ENCODE peak calls at places on chromosomes 11 and 22, in ten cellular contexts. B is K562, K is body of pancreas, S is IMR-90, H is uterus, L is right lobe of liver, Q is ovary, D is stomach, W is testis, R is tibial nerve. Z is an unnamed sample.

GRCh38 chr22:27673839-27674238 is 127.7 kb downstream of the MN1 start:
- DNase-seq in B (no peak), L (no peak), D (no peak), W (no peak), K (peak), R (no peak), H (no peak), S (no peak), Q (no peak), Z (no peak)

GRCh38 chr11:108092134-108092533 is 29.2 kb upstream of the ACAT1 start:
- DNase-seq in D (no peak), L (no peak), Q (no peak), W (no peak), R (no peak), H (no peak), B (no peak), K (no peak), S (no peak), Z (no peak)

GRCh38 chr11:75141166-75141565 is 9.7 kb upstream of the SLCO2B1 start:
- DNase-seq in B (no peak), L (peak), H (no peak), R (no peak), K (no peak), Q (no peak), D (no peak), W (no peak), S (no peak), Z (no peak)

GRCh38 chr11:131592734-131593133 is 222.3 kb downstream of the NTM start:
- DNase-seq in B (no peak), Q (no peak), L (no peak), H (no peak), W (no peak), D (no peak), S (no peak), K (no peak), R (no peak), Z (no peak)

GRCh38 chr11:15663778-15664218 is 549.1 kb downstream of the INSC start:
- DNase-seq in S (no peak), B (no peak), L (no peak), Q (no peak), R (no peak), D (no peak), H (no peak), W (peak), K (peak), Z (no peak)

GRCh38 chr11:106309070-106309684 is 231.7 kb downstream of the AASDHPPT start:
- DNase-seq in B (no peak), R (no peak), K (no peak), S (no peak), W (no peak), D (no peak), L (no peak), H (no peak), Q (no peak), Z (no peak)

GRCh38 chr11:2488004-2488403 is 43.2 kb downstream of the KCNQ1 start:
- DNase-seq in D (no peak), K (no peak), B (no peak), R (no peak), H (no peak), S (no peak), L (no peak), W (no peak), Q (no peak), Z (no peak)

GRCh38 chr22:32255217-32255616 is at the start of gene SLC5A4:
- DNase-seq in W (no peak), H (no peak), Q (no peak), R (no peak), S (no peak), D (no peak), L (no peak), B (no peak), K (no peak), Z (no peak)

GRCh38 chr22:23071163-23072034 is 1.1 kb downstream of the GNAZ start:
- DNase-seq in B (no peak), R (no peak), K (peak), D (no peak), W (no peak), H (peak), Q (no peak), L (no peak), S (no peak), Z (no peak)

GRCh38 chr11:130449996-130450419 is 1.6 kb downstream of the ADAMTS15 start:
- DNase-seq in D (peak), R (peak), L (no peak), S (peak), Q (peak), H (peak), W (peak), B (peak), K (peak), Z (no peak)

GRCh38 chr11:16252373-16252772 is 104.0 kb downstream of the SOX6 start:
- DNase-seq in S (peak), B (peak), K (no peak), R (no peak), W (no peak), Q (no peak), L (no peak), H (no peak), D (no peak), Z (no peak)

GRCh38 chr11:123404626-123405025 is 25.4 kb upstream of the GRAMD1B start:
- DNase-seq in S (no peak), B (no peak), D (no peak), W (peak), L (no peak), R (no peak), Q (no peak), H (no peak), K (no peak), Z (no peak)

GRCh38 chr11:62208785-62209144 is 292 bp downstream of the SCGB2A1 start:
- DNase-seq in R (no peak), H (no peak), D (no peak), Q (no peak), S (no peak), B (no peak), W (no peak), L (no peak), K (no peak), Z (no peak)

GRCh38 chr11:28195449-28195848 is 87.3 kb downstream of the METTL15 start:
- DNase-seq in D (no peak), R (no peak), W (no peak), H (no peak), K (no peak), B (no peak), L (no peak), S (peak), Q (no peak), Z (no peak)

GRCh38 chr11:96200243-96200642 is 142.8 kb downstream of the MAML2 start:
- DNase-seq in R (no peak), S (peak), W (no peak), B (no peak), D (no peak), Q (no peak), K (no peak), L (no peak), H (no peak), Z (no peak)

GRCh38 chr11:69817265-69818236 is 1.7 kb downstream of the FGF3 start:
- DNase-seq in Q (no peak), R (no peak), B (no peak), S (no peak), D (no peak), W (no peak), H (no peak), L (no peak), K (no peak), Z (no peak)

GRCh38 chr11:69816671-69817070 is 2.5 kb downstream of the FGF3 start:
- DNase-seq in W (no peak), L (no peak), D (no peak), R (no peak), Q (no peak), B (no peak), S (no peak), K (no peak), H (no peak), Z (no peak)

GRCh38 chr11:69814902-69815301 is 4.3 kb downstream of the FGF3 start:
- DNase-seq in D (no peak), B (no peak), H (no peak), K (no peak), L (no peak), W (no peak), Q (no peak), S (no peak), R (no peak), Z (no peak)

GRCh38 chr11:69814411-69814810 is 4.8 kb downstream of the FGF3 start:
- DNase-seq in L (no peak), R (no peak), K (no peak), D (no peak), S (no peak), Q (no peak), B (no peak), H (no peak), W (no peak), Z (no peak)

DNA sequence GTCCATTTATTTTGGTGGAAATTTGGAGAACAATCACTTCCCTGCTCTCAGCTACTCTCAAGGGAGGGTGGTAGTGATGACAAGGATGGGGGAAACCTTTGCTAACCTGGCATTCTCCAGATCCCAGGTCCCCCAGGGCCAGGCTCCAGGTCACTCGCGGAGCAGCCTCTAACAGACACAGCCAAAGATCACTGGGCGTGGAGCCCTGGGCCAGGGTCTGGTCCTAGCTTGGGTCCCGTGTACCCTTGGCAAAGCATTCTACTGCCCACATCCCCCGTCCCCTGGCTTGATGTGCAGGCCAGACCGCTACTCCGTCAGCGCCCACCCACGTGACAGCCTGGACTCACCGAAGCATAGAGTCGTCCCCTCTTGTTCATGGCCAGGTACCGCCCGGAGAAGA is 3.2 kb downstream of the FGF3 start:
- DNase-seq in W (no peak), B (no peak), H (no peak), S (no peak), R (no peak), L (no peak), D (no peak), K (no peak), Q (no peak), Z (no peak)
- TF ChIP-seq POLR2A in W (no peak), B (no peak), H (no peak), S (no peak), R (no peak), L (no peak), D (no peak), K (no peak), Q (no peak), Z (no peak)

DNA sequence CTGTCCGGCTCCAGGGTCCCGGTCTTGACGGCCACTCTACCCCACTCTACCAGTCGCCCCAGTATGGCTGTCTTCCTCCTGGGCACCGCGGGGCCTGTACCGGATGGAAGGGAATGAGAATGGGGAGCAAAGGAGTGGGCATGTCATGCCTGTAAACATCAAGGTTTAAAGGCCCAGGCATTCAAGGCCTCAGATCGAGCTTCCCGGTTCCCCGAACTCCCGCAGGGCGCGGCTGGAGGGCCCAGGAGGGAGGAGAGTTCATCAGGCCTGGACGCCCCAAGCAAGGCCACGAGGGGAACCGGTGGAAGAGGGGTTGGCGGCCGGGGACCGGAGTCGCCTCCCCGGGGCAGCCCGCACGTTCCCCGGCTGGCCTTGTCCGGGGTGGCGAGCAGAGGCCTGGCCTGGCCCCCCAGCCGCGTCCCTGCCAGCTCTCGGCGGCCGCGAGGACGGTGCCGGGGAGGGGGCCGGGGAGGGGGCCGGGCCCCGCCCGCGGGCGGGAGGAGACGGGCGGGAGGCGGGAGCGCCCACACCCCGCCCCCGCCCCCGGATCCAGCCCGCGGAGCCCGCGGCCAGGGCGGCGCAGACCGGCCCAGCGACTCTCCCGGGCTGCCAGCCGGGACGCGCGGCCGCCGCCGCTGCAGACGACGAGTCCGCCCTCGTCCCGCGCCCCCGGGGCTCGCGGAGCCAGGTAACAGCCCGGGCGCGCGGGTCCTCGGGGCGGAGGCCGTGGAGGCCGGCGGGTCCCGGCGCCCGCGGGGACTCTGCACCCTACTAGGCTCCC is at the start of gene CDC42EP1:
- DNase-seq in L (peak), W (peak), K (peak), H (no peak), Q (peak), B (peak), S (peak), R (no peak), D (peak), Z (no peak)
- TF ChIP-seq POLR2A in L (peak), W (no peak), K (peak), H (peak), Q (peak), B (no peak), S (peak), R (peak), D (no peak), Z (no peak)

GRCh38 chr11:86955674-86956522 is 703 bp upstream of the FZD4 start:
- DNase-seq in H (peak), D (peak), Q (peak), R (peak), S (peak), W (peak), B (peak), L (peak), K (peak), Z (peak)

GRCh38 chr11:86954288-86955110 is 696 bp downstream of the FZD4 start:
- DNase-seq in K (peak), L (peak), B (peak), Q (peak), H (peak), R (no peak), D (no peak), W (no peak), S (no peak), Z (peak)

GRCh38 chr11:86952221-86952875 is 2.8 kb downstream of the FZD4 start:
- DNase-seq in S (no peak), W (no peak), K (no peak), B (no peak), R (no peak), H (no peak), L (no peak), D (no peak), Q (no peak), Z (no peak)

GRCh38 chr11:86952933-86953637 is 2.1 kb downstream of the FZD4 start:
- DNase-seq in R (no peak), H (no peak), K (no peak), D (no peak), W (no peak), B (no peak), L (no peak), S (peak), Q (no peak), Z (no peak)

GRCh38 chr11:86955111-86955673 is at the start of gene FZD4:
- DNase-seq in K (peak), H (peak), R (peak), W (peak), S (peak), D (peak), Q (peak), L (peak), B (peak), Z (peak)
- TF ChIP-seq POLR2A in K (peak), H (peak), R (peak), W (no peak), S (peak), D (no peak), Q (peak), L (peak), B (peak), Z (no peak)

GRCh38 chr11:47569646-47570045 is 4.2 kb downstream of the PTPMT1 start:
- DNase-seq in W (no peak), L (no peak), K (no peak), D (no peak), R (no peak), S (no peak), B (no peak), Q (no peak), H (no peak), Z (no peak)

GRCh38 chr11:47564933-47565339 is 463 bp upstream of the PTPMT1 start:
- DNase-seq in D (no peak), K (no peak), W (no peak), H (no peak), S (no peak), R (no peak), Q (no peak), B (no peak), L (no peak), Z (no peak)

GRCh38 chr11:47566166-47566546 is 757 bp downstream of the PTPMT1 start:
- DNase-seq in W (peak), R (no peak), B (peak), Q (no peak), L (no peak), S (no peak), D (peak), H (no peak), K (no peak), Z (no peak)

GRCh38 chr11:47560431-47560830 is 5.0 kb upstream of the PTPMT1 start:
- DNase-seq in B (no peak), W (no peak), H (no peak), Q (no peak), L (no peak), S (peak), R (no peak), D (no peak), K (no peak), Z (no peak)

DNA sequence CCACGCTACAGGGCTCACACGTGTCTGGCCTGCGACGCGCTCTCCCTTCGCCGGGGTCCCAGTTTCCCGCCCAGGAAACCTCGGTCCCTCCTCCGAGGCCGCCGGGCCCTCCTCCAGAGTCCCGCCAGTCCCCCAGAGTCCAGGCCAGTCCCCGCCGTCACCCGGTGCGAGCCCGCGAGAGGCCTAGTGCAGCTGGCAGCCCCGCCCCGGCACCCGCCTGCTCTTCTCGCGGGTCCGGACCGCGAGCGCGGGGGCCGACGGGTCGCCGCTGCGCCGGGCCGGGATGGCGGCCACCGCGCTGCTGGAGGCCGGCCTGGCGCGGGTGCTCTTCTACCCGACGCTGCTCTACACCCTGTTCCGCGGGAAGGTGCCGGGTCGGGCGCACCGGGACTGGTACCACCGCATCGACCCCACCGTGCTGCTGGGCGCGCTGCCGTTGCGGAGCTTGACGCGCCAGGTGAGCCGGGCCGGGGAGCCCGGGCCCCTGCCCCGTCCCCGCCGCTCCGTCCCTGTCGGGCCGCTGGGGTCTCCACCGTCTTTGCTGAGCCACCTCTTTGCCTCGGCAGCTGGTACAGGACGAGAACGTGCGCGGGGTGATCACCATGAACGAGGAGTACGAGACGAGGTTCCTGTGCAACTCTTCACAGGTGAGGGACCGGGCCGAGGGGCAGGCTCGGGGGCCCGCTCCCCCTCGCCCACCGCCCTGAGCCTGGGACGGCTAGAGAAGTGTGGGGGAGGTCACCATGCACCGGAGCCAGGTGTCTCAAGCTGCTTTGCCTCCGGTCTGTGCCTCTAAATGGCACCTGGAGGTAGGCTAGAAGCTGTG is at the start of gene PTPMT1:
- DNase-seq in W (peak), S (peak), D (peak), L (peak), R (no peak), Q (peak), B (peak), H (peak), K (peak), Z (peak)
- TF ChIP-seq POLR2A in W (no peak), S (peak), D (no peak), L (peak), R (peak), Q (peak), B (peak), H (peak), K (peak), Z (peak)